ENCODE peak calls at places on chromosomes 16 and 17, in seven cellular contexts. L is AG04450, W is transverse colon, O is fibroblast of lung, P is fibroblast of pulmonary artery, N is dorsolateral prefrontal cortex, V is upper lobe of right lung. B is an unnamed sample.

GRCh38 chr17:4635823-4636375 is 5.6 kb downstream of the ALOX15 start:
- DNase-seq in N (no peak), W (peak), O (no peak), L (no peak), P (no peak), V (peak), B (no peak)

GRCh38 chr16:180921-181667 is 835 bp downstream of the HBQ1 start:
- DNase-seq in V (peak), N (peak), P (peak), L (no peak), O (peak), W (peak), B (peak)

GRCh38 chr17:76529643-76530488 is 7.6 kb downstream of the CYGB start:
- DNase-seq in V (peak), L (no peak), N (peak), P (peak), O (peak), W (peak), B (peak)

GRCh38 chr17:49204521-49204920 is 5.9 kb downstream of the GNGT2 start:
- DNase-seq in N (no peak), P (no peak), L (no peak), V (no peak), O (no peak), W (no peak), B (no peak)

GRCh38 chr17:71926746-71927398 is 193.9 kb upstream of the SOX9 start:
- DNase-seq in W (no peak), P (no peak), V (no peak), N (no peak), O (peak), L (no peak), B (no peak)

GRCh38 chr17:45248132-45248936 is 13.6 kb downstream of the SPATA32 start:
- DNase-seq in V (peak), O (no peak), P (no peak), W (peak), N (no peak), L (no peak), B (peak)

GRCh38 chr16:48129926-48130325 is 25.9 kb downstream of the ABCC12 start:
- DNase-seq in N (no peak), W (no peak), P (no peak), O (no peak), V (no peak), L (no peak), B (no peak)

GRCh38 chr17:78256705-78257559 is 25.5 kb downstream of the TMEM235 start:
- DNase-seq in W (no peak), V (peak), N (no peak), L (no peak), P (no peak), O (no peak), B (peak)

GRCh38 chr16:50313596-50314483 is 47.5 kb downstream of the ADCY7 start:
- DNase-seq in V (peak), O (no peak), N (peak), W (no peak), L (no peak), P (peak), B (peak)

GRCh38 chr16:17590711-17591654 is 120.2 kb upstream of the XYLT1 start:
- DNase-seq in V (no peak), W (no peak), P (no peak), N (no peak), O (no peak), L (no peak), B (no peak)

GRCh38 chr16:57536306-57537193 is at the start of gene CCDC102A:
- DNase-seq in O (peak), V (no peak), L (no peak), P (no peak), N (peak), W (no peak), B (no peak)

GRCh38 chr16:88773812-88774291 is 11.2 kb downstream of the PIEZO1 start:
- DNase-seq in O (peak), P (peak), L (no peak), N (no peak), V (peak), W (peak), B (peak)

GRCh38 chr16:678858-679807 is 1.1 kb upstream of the STUB1 start:
- DNase-seq in V (peak), W (peak), O (peak), L (no peak), P (peak), N (peak), B (peak)

GRCh38 chr16:80526418-80527061 is 14.3 kb upstream of the DYNLRB2 start:
- DNase-seq in P (peak), V (no peak), N (no peak), L (peak), O (peak), W (peak), B (peak)

DNA sequence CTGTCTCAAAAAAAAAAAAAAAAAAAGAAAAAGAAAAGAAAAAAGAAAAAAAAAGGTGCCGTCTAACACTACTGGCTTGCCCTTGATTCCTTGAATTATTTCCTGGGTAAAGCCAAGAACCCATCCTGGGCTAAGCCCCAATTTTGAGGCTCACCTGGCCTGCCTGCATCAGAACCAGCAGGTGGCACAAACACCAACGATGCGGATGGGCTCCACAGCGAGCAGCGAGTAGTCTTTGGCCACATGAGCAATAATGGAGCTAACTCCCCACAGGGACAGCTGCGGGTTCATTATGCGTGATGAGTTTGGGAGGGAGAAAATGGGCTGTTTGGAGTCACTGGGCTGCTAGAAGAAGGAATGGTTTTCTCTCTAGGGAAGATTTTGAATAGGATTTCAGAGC is 91.1 kb downstream of the ASIC2 start:
- DNase-seq in P (no peak), O (no peak), V (no peak), W (no peak), L (no peak), N (no peak), B (no peak)
- TF ChIP-seq CTCF in P (no peak), O (no peak), V (no peak), W (no peak), L (peak), N (no peak), B (no peak)

GRCh38 chr17:57283203-57283971 is 27.1 kb downstream of the MSI2 start:
- DNase-seq in W (no peak), L (no peak), N (no peak), P (no peak), O (no peak), V (no peak), B (no peak)

GRCh38 chr17:57284984-57285646 is 28.8 kb downstream of the MSI2 start:
- DNase-seq in O (no peak), P (no peak), W (peak), V (no peak), L (no peak), N (no peak), B (peak)

GRCh38 chr17:57284583-57284982 is 28.3 kb downstream of the MSI2 start:
- DNase-seq in V (no peak), N (no peak), W (no peak), P (no peak), O (no peak), L (no peak), B (no peak)

GRCh38 chr17:57286372-57287105 is 30.2 kb downstream of the MSI2 start:
- DNase-seq in N (no peak), W (no peak), O (no peak), V (no peak), P (no peak), L (no peak), B (peak)

DNA sequence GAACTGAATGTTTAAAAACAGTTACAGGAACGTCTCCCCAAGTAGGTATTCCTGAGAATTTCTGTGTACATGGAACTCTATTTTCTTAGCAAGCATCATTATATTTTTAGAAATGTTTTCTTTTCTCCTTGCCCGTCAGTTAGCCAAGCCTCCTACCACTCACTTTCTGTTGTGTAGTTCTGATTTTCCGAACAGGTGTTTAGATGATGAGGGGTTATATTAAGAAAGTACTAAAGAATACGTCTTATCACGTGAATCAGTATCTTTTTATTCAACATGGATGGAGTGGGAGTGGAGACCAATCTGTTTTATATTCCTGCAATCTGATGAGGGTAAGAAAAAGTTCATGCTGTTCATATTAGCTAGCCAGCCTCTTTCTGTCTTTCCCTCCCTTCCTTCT is 29.4 kb downstream of the MSI2 start:
- DNase-seq in N (no peak), P (no peak), L (no peak), O (no peak), W (no peak), V (no peak), B (no peak)
- H3K4me3 ChIP-seq in N (no peak), P (no peak), L (no peak), O (no peak), W (no peak), V (no peak), B (no peak)

GRCh38 chr17:58693208-58693607 is 806 bp downstream of the RAD51C start:
- DNase-seq in P (no peak), W (no peak), L (no peak), O (peak), V (no peak), N (no peak), B (no peak)

GRCh38 chr17:58694302-58694701 is 1.9 kb downstream of the RAD51C start:
- DNase-seq in W (no peak), O (no peak), N (no peak), V (no peak), P (no peak), L (no peak), B (no peak)

GRCh38 chr17:58691701-58692238 is at the start of gene TEX14:
- DNase-seq in O (no peak), W (no peak), V (no peak), N (no peak), L (no peak), P (no peak), B (no peak)

GRCh38 chr17:58693751-58694150 is 1.3 kb downstream of the RAD51C start:
- DNase-seq in O (no peak), P (no peak), V (no peak), N (no peak), W (no peak), L (no peak), B (no peak)

GRCh38 chr17:58692239-58693055 is at the start of gene RAD51C:
- DNase-seq in P (peak), L (peak), V (peak), O (peak), N (peak), W (peak), B (peak)
- TF ChIP-seq CTCF in P (no peak), L (no peak), V (no peak), O (no peak), N (no peak), W (no peak), B (peak)

GRCh38 chr17:60142872-60143499 is 6.8 kb upstream of the CA4 start:
- DNase-seq in N (peak), P (peak), L (peak), O (peak), V (peak), W (peak), B (peak)
- H3K4me3 ChIP-seq in N (no peak), P (peak), L (no peak), O (peak), V (peak), W (peak), B (no peak)

GRCh38 chr17:48195910-48196309 is 88.3 kb downstream of the SNX11 start:
- DNase-seq in L (no peak), P (no peak), V (no peak), W (no peak), O (no peak), N (no peak), B (no peak)
- TF ChIP-seq CTCF in L (no peak), P (no peak), V (no peak), W (no peak), O (no peak), N (no peak), B (no peak)